ENCODE peak calls at places on chromosomes 7 and 10, in four cellular contexts. U, E, O and V are unnamed samples. For H3K4me1, the result is how much of the 10 kb centered on the place peaks cover.

GRCh38 chr7:76316984-76317781 is 14.7 kb downstream of the HSPB1 start:
- DNase-seq in U (no peak), E (no peak), O (peak), V (no peak)

GRCh38 chr7:71885487-71885886 is 526.7 kb downstream of the CALN1 start:
- DNase-seq in U (no peak), E (no peak), O (no peak), V (no peak)

GRCh38 chr10:70662362-70663220 is 9.7 kb upstream of the ADAMTS14 start:
- DNase-seq in U (peak), E (no peak), O (no peak), V (no peak)

GRCh38 chr7:158751743-158752142 is 47.1 kb upstream of the NCAPG2 start:
- DNase-seq in U (no peak), E (no peak), O (no peak), V (no peak)

GRCh38 chr7:51279391-51280023 is 37.1 kb downstream of the COBL start:
- DNase-seq in U (no peak), E (no peak), O (no peak), V (no peak)

GRCh38 chr7:2017914-2018785 is 214.6 kb downstream of the MAD1L1 start:
- DNase-seq in U (no peak), E (no peak), O (peak), V (no peak)

GRCh38 chr10:24518981-24519597 is 204.6 kb downstream of the ARHGAP21 start:
- DNase-seq in U (peak), E (peak), O (no peak), V (peak)

GRCh38 chr10:44962870-44963738 is 3.5 kb downstream of the RASSF4 start:
- DNase-seq in U (no peak), E (no peak), O (peak), V (no peak)

GRCh38 chr7:158015403-158016116 is 572.1 kb downstream of the PTPRN2 start:
- DNase-seq in U (no peak), E (no peak), O (no peak), V (no peak)

GRCh38 chr10:70458329-70459060 is 17.0 kb upstream of the NODAL start:
- DNase-seq in U (peak), E (peak), O (peak), V (peak)

GRCh38 chr10:114017266-114017665 is 26.4 kb upstream of the ADRB1 start:
- DNase-seq in U (no peak), E (no peak), O (no peak), V (no peak)

GRCh38 chr7:158054081-158054480 is 533.5 kb downstream of the PTPRN2 start:
- DNase-seq in U (no peak), E (no peak), O (no peak), V (no peak)

GRCh38 chr7:73329861-73330581 is 2.1 kb downstream of the FKBP6 start:
- DNase-seq in U (peak), E (peak), O (no peak), V (peak)

GRCh38 chr10:112570585-112570984 is 123.6 kb downstream of the VTI1A start:
- DNase-seq in U (no peak), E (no peak), O (no peak), V (no peak)

GRCh38 chr7:137423321-137423720 is 79.8 kb upstream of the PTN start:
- DNase-seq in U (peak), E (peak), O (no peak), V (peak)

GRCh38 chr10:69541463-69541862 is 31.8 kb downstream of the NEUROG3 start:
- DNase-seq in U (no peak), E (no peak), O (no peak), V (no peak)

GRCh38 chr7:110224643-110225042 is 866.3 kb upstream of the LRRN3 start:
- DNase-seq in U (peak), E (no peak), O (no peak), V (no peak)

GRCh38 chr7:50349963-50350944 is 45.7 kb downstream of the IKZF1 start:
- DNase-seq in U (no peak), E (no peak), O (no peak), V (no peak)

GRCh38 chr10:105707603-105708002 is 1066.5 kb downstream of the SORCS3 start:
- DNase-seq in U (no peak), E (no peak), O (no peak), V (no peak)

GRCh38 chr10:96188911-96189310 is 58.8 kb downstream of the ZNF518A start:
- DNase-seq in U (peak), E (peak), O (no peak), V (peak)

GRCh38 chr7:1152492-1152891 is 7.5 kb downstream of the ZFAND2A start:
- DNase-seq in U (no peak), E (no peak), O (peak), V (no peak)

GRCh38 chr10:85542936-85543730 is 823.5 kb downstream of the GRID1 start:
- DNase-seq in U (no peak), E (no peak), O (no peak), V (no peak)

GRCh38 chr10:74332398-74332797 is 181.4 kb downstream of the ADK start:
- DNase-seq in U (peak), E (peak), O (no peak), V (peak)

GRCh38 chr10:96613565-96613964 is 26.8 kb upstream of the TM9SF3 start:
- DNase-seq in U (peak), E (peak), O (no peak), V (peak)

GRCh38 chr10:13453896-13454295 is 74.9 kb downstream of the BEND7 start:
- DNase-seq in U (no peak), E (no peak), O (no peak), V (no peak)

GRCh38 chr10:126430512-126430911 is 42.2 kb upstream of the ADAM12 start:
- DNase-seq in U (no peak), E (no peak), O (no peak), V (no peak)

GRCh38 chr10:9010931-9011670 is 956.6 kb downstream of the GATA3 start:
- DNase-seq in U (no peak), E (no peak), O (no peak), V (no peak)

GRCh38 chr10:132429281-132430230 is 32.6 kb downstream of the PWWP2B start:
- DNase-seq in U (no peak), E (no peak), O (peak), V (no peak)

GRCh38 chr10:97279121-97279815 is 13.2 kb downstream of the ARHGAP19 start:
- DNase-seq in U (peak), E (peak), O (no peak), V (peak)

GRCh38 chr10:95513941-95514392 is 47.2 kb downstream of the SORBS1 start:
- DNase-seq in U (peak), E (peak), O (no peak), V (peak)

GRCh38 chr7:94252971-94253370 is 141.7 kb upstream of the COL1A2 start:
- DNase-seq in U (no peak), E (no peak), O (no peak), V (no peak)

GRCh38 chr10:3835770-3836169 is 50.8 kb upstream of the KLF6 start:
- DNase-seq in U (no peak), E (no peak), O (no peak), V (no peak)

GRCh38 chr7:26090927-26091519 is 61.0 kb upstream of the NFE2L3 start:
- DNase-seq in U (peak), E (peak), O (no peak), V (peak)

GRCh38 chr10:101292194-101293006 is 61.6 kb upstream of the BTRC start:
- DNase-seq in U (no peak), E (peak), O (no peak), V (peak)

GRCh38 chr7:100887955-100888481 is 1.5 kb downstream of the UFSP1 start:
- DNase-seq in U (no peak), E (no peak), O (peak), V (no peak)
- H3K9ac ChIP-seq in U (no peak), E (peak), O (no peak), V (peak)

DNA sequence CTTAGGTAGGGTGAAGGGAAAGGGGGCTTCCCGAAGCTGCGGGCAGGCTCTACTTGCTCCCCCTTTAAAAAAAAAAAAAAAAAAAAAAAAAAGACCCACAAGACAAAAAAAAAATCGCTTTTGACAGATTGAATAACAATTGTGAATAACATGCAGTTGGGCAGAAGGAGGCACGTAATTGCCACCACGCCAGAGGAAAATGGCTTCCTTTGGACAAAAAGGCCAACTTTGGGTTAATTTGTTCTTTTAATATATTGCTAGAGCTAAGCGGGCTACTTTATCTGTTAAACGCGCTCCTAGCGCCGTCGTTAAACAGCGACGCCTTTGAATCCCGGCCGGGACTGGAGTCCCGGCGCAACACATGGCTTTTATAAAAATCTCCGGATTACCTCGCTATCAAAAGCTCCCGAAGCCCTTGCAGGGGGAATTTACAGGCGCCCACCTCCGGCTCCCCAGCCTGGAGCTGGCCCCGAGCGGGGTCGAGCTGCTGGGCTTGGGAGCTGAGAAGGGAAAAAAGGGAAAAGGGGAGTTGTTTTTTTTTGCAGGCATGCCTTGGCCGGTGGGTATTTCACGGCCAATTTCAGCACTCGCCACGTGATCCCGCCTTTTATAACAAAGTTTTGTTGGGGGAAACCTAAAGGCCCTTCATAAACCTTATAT is 1.2 kb downstream of the HOXA11 start:
- DNase-seq in U (no peak), E (peak), O (peak), V (no peak)
- H3K4me3 ChIP-seq in U (peak), E (peak), O (peak), V (peak)

DNA sequence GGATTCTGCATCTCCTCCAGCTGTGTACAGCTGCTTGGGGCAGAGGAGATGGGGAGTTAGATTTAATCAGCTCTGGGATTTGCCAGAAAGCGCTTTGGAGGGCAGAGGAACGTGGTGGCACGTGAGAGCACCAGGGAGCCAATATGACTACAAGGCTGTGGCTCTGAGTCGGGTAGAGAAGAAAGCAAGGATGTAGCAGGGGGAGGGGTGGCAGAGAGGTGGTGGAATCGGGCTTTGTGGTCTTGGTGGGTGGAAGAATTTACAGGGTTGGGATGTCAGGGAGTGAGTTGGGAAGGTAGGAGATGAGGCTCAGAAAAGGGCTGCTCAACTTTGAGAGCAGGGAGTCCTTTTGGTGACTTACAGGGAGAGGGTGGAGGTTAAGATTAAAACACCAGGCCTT is 113.6 kb downstream of the CCNY start:
- DNase-seq in U (no peak), E (no peak), O (no peak), V (no peak)
- H3K4me1 ChIP-seq in U (under half), E (half or more), O (under half), V (half or more)

DNA sequence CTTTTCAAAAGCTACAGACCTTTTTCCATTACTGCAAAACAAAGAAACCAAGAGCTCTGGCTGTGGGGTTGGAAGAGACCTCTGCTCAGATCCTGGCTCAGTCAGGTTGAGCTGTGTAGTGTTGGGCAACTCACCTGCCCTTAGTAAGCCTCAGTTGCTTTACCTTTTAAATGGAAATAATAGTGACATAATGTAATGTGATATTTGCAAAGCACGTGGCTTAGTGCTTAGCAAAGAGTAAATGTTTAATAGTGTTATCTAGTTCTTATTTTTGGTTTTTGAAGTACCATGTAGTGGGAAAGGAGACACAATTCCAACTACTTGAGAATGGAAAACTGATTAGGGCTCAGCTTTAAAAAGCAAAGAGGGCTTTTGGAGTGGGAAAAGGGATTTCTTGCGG is 100.2 kb downstream of the SVIL start:
- DNase-seq in U (no peak), E (no peak), O (no peak), V (no peak)
- H3K9ac ChIP-seq in U (no peak), E (peak), O (no peak), V (peak)

GRCh38 chr7:15684834-15685233 is 1.6 kb downstream of the MEOX2 start:
- DNase-seq in U (no peak), E (peak), O (no peak), V (no peak)

GRCh38 chr7:15684036-15684815 is 2.3 kb downstream of the MEOX2 start:
- DNase-seq in U (no peak), E (peak), O (no peak), V (no peak)

GRCh38 chr7:15685358-15686181 is 913 bp downstream of the MEOX2 start:
- DNase-seq in U (peak), E (peak), O (peak), V (peak)

GRCh38 chr7:15686209-15686956 is at the start of gene MEOX2:
- DNase-seq in U (peak), E (peak), O (peak), V (peak)

DNA sequence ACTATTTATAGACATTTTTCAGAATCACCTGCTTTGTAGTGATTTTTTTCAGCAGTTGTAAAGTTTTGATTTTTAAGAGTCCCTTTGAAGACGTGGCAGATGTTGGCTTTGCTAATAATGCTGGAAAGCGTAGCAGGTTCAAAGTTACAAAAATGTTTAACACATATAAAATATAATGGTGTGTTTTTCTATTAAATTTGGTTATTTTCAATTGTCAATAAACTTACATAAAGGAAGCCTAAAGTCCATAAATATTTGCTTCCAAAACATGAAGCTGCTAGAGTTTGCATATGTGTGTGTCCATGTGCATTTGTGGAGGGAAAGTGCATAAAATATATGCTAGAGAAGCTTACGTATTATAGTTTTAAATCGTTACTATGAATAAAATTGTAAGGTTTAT is 3.7 kb downstream of the MEOX2 start:
- DNase-seq in U (no peak), E (no peak), O (no peak), V (no peak)
- H3K4me3 ChIP-seq in U (no peak), E (no peak), O (no peak), V (peak)

GRCh38 chr10:53574024-53574423 is 801.4 kb upstream of the MBL2 start:
- DNase-seq in U (no peak), E (no peak), O (no peak), V (no peak)
- H3K4me1 ChIP-seq in U (under half), E (under half), O (under half), V (under half)

DNA sequence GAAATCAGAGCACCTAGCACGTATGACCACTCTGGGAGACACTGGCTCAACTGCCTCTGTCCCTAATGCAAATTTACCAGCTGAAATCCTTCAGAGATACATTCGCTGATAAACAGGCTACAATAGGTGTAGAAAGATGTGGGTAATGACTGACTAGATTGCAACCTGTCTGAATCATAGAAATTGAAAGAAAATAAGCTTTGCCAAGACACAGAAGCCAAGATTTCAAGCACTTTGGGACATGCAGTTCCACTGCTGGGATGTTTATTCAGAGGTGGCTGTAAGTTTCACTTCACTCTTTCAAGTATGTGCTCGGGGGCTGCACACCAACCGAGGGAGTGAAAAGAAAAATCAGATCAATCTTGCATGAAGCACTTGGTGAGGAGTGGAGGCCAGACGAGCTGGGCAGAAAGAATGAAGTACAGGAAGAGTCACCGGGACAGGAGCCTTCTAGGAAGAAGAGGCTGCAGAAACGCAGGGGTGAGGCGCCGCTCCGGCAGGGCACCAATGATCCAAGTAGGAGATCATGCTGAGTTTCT is 276.7 kb downstream of the PARD3 start:
- DNase-seq in U (no peak), E (peak), O (no peak), V (no peak)
- H3K9ac ChIP-seq in U (no peak), E (peak), O (no peak), V (peak)

DNA sequence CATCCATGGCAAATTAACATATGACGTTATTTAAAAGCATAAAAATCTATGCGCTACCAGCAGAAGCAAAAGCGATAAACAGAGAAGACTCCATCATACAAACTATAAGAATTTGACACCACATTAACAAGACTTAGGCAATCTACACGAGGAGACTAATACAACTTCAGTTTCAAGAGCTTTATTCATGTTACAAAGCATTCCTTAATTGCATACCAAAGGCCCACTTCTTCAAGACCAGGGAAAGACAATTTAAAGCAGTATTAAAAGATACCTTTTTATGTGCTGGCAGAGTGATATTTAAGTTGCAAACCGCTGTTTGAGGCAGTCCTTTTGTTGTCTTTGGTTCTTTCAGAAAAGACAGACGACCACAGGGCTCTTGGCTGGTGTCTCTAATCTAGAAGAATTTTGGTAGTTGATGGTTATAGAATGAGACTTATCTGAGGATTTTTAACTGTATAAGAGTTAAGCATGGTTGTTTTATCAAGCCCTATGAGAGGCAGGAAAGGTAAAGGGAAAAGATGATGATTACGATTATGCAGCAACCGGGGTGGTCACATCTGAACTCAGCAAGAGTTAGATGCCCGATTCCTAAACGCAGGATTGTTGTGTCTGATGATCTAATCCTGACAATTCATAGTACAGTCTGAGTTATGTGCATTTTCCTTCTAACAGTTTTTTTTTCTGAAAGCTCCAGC is 176.1 kb upstream of the CCDC6 start:
- DNase-seq in U (no peak), E (peak), O (no peak), V (no peak)
- H3K4me3 ChIP-seq in U (no peak), E (peak), O (no peak), V (peak)

GRCh38 chr10:103789771-103790201 is 65.6 kb downstream of the SH3PXD2A start:
- DNase-seq in U (no peak), E (no peak), O (no peak), V (no peak)
- H3K4me1 ChIP-seq in U (under half), E (under half), O (under half), V (under half)

GRCh38 chr10:21413680-21414079 is 111.8 kb downstream of the SKIDA1 start:
- DNase-seq in U (no peak), E (no peak), O (no peak), V (no peak)

GRCh38 chr10:21421794-21422193 is 103.7 kb downstream of the SKIDA1 start:
- DNase-seq in U (no peak), E (no peak), O (no peak), V (no peak)

GRCh38 chr10:21413268-21413667 is 112.2 kb downstream of the SKIDA1 start:
- DNase-seq in U (no peak), E (no peak), O (no peak), V (no peak)

GRCh38 chr10:21421016-21421415 is 104.5 kb downstream of the SKIDA1 start:
- DNase-seq in U (no peak), E (no peak), O (no peak), V (no peak)

DNA sequence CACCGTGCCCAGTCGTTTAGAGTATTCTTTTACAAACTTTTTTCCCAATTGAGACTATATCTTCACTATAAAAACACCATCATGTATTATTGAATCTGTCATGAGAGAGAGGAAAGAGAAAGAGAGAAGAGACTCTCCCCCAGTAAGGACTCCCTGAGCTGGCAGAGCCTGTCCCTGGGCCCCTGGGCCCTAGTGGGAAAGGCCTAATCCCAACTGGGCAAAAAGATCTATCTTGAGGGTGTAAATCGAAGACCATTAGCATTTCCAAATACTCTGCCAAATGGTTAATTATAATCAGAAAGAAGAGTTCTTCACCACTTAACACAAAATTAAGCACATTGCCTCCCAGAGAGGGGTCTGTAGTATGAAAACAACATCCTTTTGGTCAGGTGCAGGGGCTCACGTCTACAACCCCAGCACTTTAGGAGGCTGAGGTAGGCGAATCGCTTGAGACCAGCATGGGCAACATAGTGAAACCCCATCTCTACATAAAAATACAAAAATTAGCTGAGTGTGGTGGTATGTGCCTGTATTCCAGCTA is 108.2 kb downstream of the SKIDA1 start:
- DNase-seq in U (no peak), E (no peak), O (no peak), V (no peak)
- H3K9ac ChIP-seq in U (no peak), E (no peak), O (no peak), V (no peak)